ENCODE peak calls at places on chromosomes 3 and 15, in seven cellular contexts. F is sigmoid colon, L is endothelial cell of umbilical vein, D is transverse colon, K is prostate gland, M is Panc1, X is GM23338. W is an unnamed sample.

GRCh38 chr15:51267047-51267713 is 71.2 kb downstream of the CYP19A1 start:
- DNase-seq in X (peak; percentile 54), M (no peak), L (no peak), F (no peak), K (no peak), D (no peak), W (no peak)

GRCh38 chr3:4083225-4084015 is 219.7 kb upstream of the SETMAR start:
- DNase-seq in X (no peak), D (no peak), K (no peak), M (no peak), F (no peak), L (no peak), W (no peak)

GRCh38 chr3:194268659-194269487 is 82.3 kb downstream of the CPN2 start:
- DNase-seq in M (no peak), X (no peak), L (no peak), K (no peak), D (peak; percentile 2), F (peak; percentile 54), W (no peak)

GRCh38 chr3:33299395-33300081 is 22.3 kb downstream of the FBXL2 start:
- DNase-seq in K (no peak), D (no peak), L (no peak), X (no peak), F (no peak), M (no peak), W (no peak)

GRCh38 chr3:169772530-169772950 is 656 bp upstream of the MYNN start:
- DNase-seq in L (peak; percentile 88), M (peak; percentile 80), X (peak; percentile 79), K (peak; percentile 82), F (peak; percentile 91), D (peak; percentile 78), W (peak; percentile 71)

GRCh38 chr3:124780356-124780755 is 50.1 kb downstream of the UMPS start:
- DNase-seq in L (no peak), D (peak; percentile 26), X (peak; percentile 41), M (no peak), F (peak; percentile 92), K (peak; percentile 29), W (no peak)

GRCh38 chr3:61761694-61762430 is 200.5 kb downstream of the PTPRG start:
- DNase-seq in X (no peak), D (no peak), F (no peak), K (no peak), M (no peak), L (no peak), W (no peak)

GRCh38 chr15:58568157-58568571 is 136.4 kb downstream of the LIPC start:
- DNase-seq in D (peak; percentile 59), F (no peak), K (no peak), M (no peak), L (peak; percentile 63), X (no peak), W (peak; percentile 42)

GRCh38 chr3:142931222-142931621 is 32.3 kb downstream of the PAQR9 start:
- DNase-seq in F (no peak), D (peak; percentile 14), M (no peak), K (no peak), X (peak; percentile 67), L (no peak), W (no peak)

GRCh38 chr3:182568206-182568605 is 225.1 kb upstream of the ATP11B start:
- DNase-seq in X (no peak), L (no peak), F (no peak), M (no peak), K (no peak), D (no peak), W (no peak)

GRCh38 chr3:11154036-11154952 is at the start of gene HRH1:
- DNase-seq in F (no peak), L (peak; percentile 45), D (peak; percentile 20), X (peak; percentile 49), K (no peak), M (no peak), W (no peak)

GRCh38 chr15:92166029-92166428 is 227.7 kb upstream of the ST8SIA2 start:
- DNase-seq in K (no peak), M (no peak), D (no peak), X (no peak), F (no peak), L (no peak), W (no peak)

GRCh38 chr3:42830437-42831320 is 21.4 kb downstream of the ACKR2 start:
- DNase-seq in K (no peak), M (no peak), X (peak; percentile 91), D (no peak), F (no peak), L (no peak), W (peak; percentile 29)
- TF ChIP-seq CTCF in K (peak; percentile 61), M (no peak), X (peak; percentile 82), D (peak; percentile 54), F (no peak), L (no peak), W (no peak)

GRCh38 chr15:37100109-37100873 is at the start of gene MEIS2:
- DNase-seq in L (peak; percentile 87), M (peak; percentile 67), D (peak; percentile 81), X (peak; percentile 94), F (peak; percentile 98), K (peak; percentile 91), W (peak; percentile 73)
- TF ChIP-seq POLR2AphosphoS5 in L (no peak), M (peak; percentile 22), D (peak; percentile 73), X (no peak), F (peak; percentile 92), K (peak; percentile 85), W (peak; percentile 77)

DNA sequence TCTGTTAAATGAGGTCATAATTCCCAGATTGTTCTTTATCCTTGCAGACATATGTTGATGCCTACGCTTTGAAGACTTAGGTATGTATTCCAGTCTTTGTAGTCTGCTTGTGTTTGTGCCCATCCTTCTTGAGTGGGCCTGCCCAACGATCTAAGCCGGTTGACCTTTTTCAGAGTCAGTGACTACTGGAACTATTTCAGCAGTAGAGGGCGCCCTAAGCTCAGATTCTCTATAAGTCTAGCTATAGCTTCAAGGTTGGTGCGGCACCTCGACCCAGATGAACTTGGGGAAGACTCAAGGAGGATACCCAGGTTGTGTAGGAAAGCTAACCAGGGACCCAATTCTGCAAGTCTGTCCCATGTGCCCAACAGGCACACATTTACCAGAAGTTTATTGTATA is 228.8 kb upstream of the PPP2R3A start:
- DNase-seq in K (peak; percentile 6), X (peak; percentile 97), L (no peak), D (peak; percentile 38), M (no peak), F (no peak), W (peak; percentile 10)
- TF ChIP-seq CTCF in K (no peak), X (peak; percentile 87), L (no peak), D (peak; percentile 24), M (peak; percentile 39), F (no peak), W (peak; percentile 22)

GRCh38 chr15:66935121-66935520 is 130.3 kb upstream of the SMAD3 start:
- DNase-seq in M (no peak), X (no peak), L (no peak), K (no peak), F (peak; percentile 13), D (no peak), W (no peak)

GRCh38 chr15:66936864-66937245 is 128.5 kb upstream of the SMAD3 start:
- DNase-seq in M (no peak), L (no peak), K (no peak), X (no peak), D (no peak), F (peak; percentile 32), W (no peak)

GRCh38 chr15:66935688-66936087 is 129.7 kb upstream of the SMAD3 start:
- DNase-seq in D (no peak), X (no peak), K (no peak), F (peak; percentile 59), M (no peak), L (no peak), W (no peak)

GRCh38 chr15:66937588-66937987 is 127.8 kb upstream of the SMAD3 start:
- DNase-seq in D (no peak), K (no peak), X (no peak), M (no peak), L (no peak), F (peak; percentile 3), W (no peak)

DNA sequence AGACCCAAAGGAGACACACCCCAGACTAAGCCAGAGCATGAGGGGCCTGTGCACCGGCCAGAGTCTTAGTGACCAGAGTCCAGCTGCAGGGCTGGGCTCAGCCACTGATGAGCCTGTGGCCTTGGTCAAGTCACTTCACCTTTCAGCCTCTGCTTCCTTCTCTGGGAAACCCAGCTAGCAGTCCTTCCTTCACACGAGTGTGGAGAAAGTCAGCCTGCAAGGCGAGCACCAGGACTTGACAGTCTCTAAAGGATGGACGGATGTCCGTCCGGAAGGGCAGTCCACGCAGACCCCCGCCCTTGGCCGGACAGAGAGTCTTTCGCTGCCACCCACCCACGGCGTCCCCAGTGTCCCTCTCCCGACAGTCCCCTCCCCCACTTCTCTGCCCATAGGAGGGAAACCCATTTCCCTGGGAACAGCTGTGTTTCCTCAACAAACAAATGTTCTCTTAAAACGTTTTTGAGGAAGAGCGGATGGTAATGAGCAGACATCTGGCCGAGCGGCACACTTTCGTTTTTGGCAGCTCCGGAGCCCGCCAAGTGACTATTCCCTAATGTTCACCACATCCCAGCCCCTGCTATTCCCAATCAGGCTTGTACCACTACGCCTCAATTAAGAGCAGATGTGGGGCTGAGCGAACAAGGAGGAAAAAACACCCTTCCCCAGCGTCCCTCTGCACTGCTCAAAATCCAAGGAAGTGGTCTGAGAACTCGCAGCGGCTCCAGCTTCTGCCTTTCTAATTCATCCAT is 129.1 kb upstream of the SMAD3 start:
- DNase-seq in F (peak; percentile 76), X (no peak), K (no peak), L (no peak), D (no peak), M (no peak), W (no peak)
- TF ChIP-seq POLR2AphosphoS5 in F (peak; percentile 27), X (no peak), K (no peak), L (no peak), D (peak; percentile 28), M (no peak), W (no peak)